ENCODE peak calls at places on chromosomes 2 and 18, in seven cellular contexts. W is COR-L47, G is NCI-H446 treated with DMSO at 0.1 percent for 48 hours, R is Right ventricle myocardium superior, J is nephron progenitor cell, S is sigmoid colon, Q is MV-4-11. B is an unnamed sample.

GRCh38 chr2:44268259-44268649 is 7.0 kb upstream of the SLC3A1 start:
- DNase-seq in W (no peak), J (no peak), Q (no peak), R (no peak), S (no peak), G (no peak), B (no peak)

GRCh38 chr18:60936101-60936500 is 397.1 kb upstream of the CDH20 start:
- DNase-seq in G (no peak), W (no peak), J (no peak), R (no peak), S (no peak), Q (no peak), B (no peak)

GRCh38 chr2:42089340-42089925 is 41.6 kb downstream of the PKDCC start:
- DNase-seq in Q (peak), J (peak), G (peak), R (peak), S (peak), W (peak), B (peak)

GRCh38 chr18:53541924-53542323 is 682.5 kb downstream of the MBD2 start:
- DNase-seq in R (no peak), S (no peak), W (no peak), G (no peak), Q (no peak), J (no peak), B (no peak)

GRCh38 chr18:69529151-69529550 is 128.5 kb downstream of the DOK6 start:
- DNase-seq in R (no peak), Q (no peak), S (no peak), W (no peak), G (no peak), J (no peak), B (no peak)

GRCh38 chr18:37535968-37536367 is 29.6 kb downstream of the CELF4 start:
- DNase-seq in W (no peak), J (no peak), R (no peak), Q (no peak), S (no peak), G (no peak), B (no peak)

GRCh38 chr18:49177812-49178211 is 227.0 kb upstream of the SMAD7 start:
- DNase-seq in G (no peak), W (no peak), S (no peak), J (no peak), R (no peak), Q (peak), B (no peak)

GRCh38 chr2:96083064-96083889 is 33.1 kb downstream of the ADRA2B start:
- DNase-seq in S (no peak), R (peak), W (no peak), J (no peak), Q (no peak), G (no peak), B (peak)

GRCh38 chr2:45606801-45607200 is 4.3 kb downstream of the SRBD1 start:
- DNase-seq in J (no peak), Q (no peak), R (no peak), W (no peak), G (no peak), S (no peak), B (no peak)

GRCh38 chr2:160034396-160034795 is 28.0 kb downstream of the PLA2R1 start:
- DNase-seq in J (no peak), S (no peak), W (no peak), R (no peak), Q (no peak), G (no peak), B (no peak)

GRCh38 chr2:105143467-105144127 is 97.9 kb upstream of the GPR45 start:
- DNase-seq in W (peak), Q (no peak), J (peak), G (no peak), S (no peak), R (no peak), B (no peak)

GRCh38 chr2:48268671-48269070 is 261.3 kb upstream of the STON1 start:
- DNase-seq in W (no peak), S (no peak), R (no peak), Q (no peak), G (no peak), J (no peak), B (no peak)

GRCh38 chr18:45046226-45046625 is 365.5 kb downstream of the SETBP1 start:
- DNase-seq in W (peak), G (peak), J (no peak), S (no peak), Q (no peak), R (no peak), B (no peak)

GRCh38 chr2:196088209-196088608 is 19.6 kb upstream of the DNAH7 start:
- DNase-seq in W (no peak), R (no peak), Q (peak), G (no peak), S (no peak), J (no peak), B (no peak)

GRCh38 chr18:54742654-54743053 is 85.6 kb upstream of the RAB27B start:
- DNase-seq in Q (no peak), J (no peak), S (peak), R (peak), G (no peak), W (no peak), B (peak)

GRCh38 chr2:64114063-64114911 is 29.9 kb downstream of the PELI1 start:
- DNase-seq in S (no peak), G (no peak), J (no peak), W (no peak), Q (peak), R (no peak), B (no peak)

GRCh38 chr18:45745817-45746461 is 22.0 kb downstream of the SLC14A1 start:
- DNase-seq in S (no peak), J (no peak), R (no peak), Q (no peak), W (no peak), G (no peak), B (no peak)

GRCh38 chr2:2795438-2796091 is 464.5 kb upstream of the MYT1L start:
- DNase-seq in S (no peak), Q (no peak), G (no peak), R (no peak), J (no peak), W (no peak), B (no peak)

GRCh38 chr2:217804786-217805678 is 197.8 kb downstream of the TNS1 start:
- DNase-seq in R (peak), G (no peak), W (no peak), J (no peak), S (peak), Q (peak), B (peak)

GRCh38 chr2:172329404-172330059 is 97.9 kb upstream of the ITGA6 start:
- DNase-seq in S (peak), W (no peak), R (peak), Q (no peak), G (no peak), J (no peak), B (peak)

GRCh38 chr2:166632616-166633015 is 138.6 kb upstream of the SCN7A start:
- DNase-seq in G (no peak), J (no peak), W (peak), Q (peak), S (no peak), R (no peak), B (no peak)

GRCh38 chr2:205650450-205650849 is 31.9 kb upstream of the NRP2 start:
- DNase-seq in Q (peak), G (no peak), J (no peak), W (no peak), S (no peak), R (no peak), B (no peak)

GRCh38 chr18:25456284-25456683 is 104.3 kb upstream of the ZNF521 start:
- DNase-seq in G (no peak), J (no peak), S (no peak), R (no peak), W (no peak), Q (no peak), B (no peak)

GRCh38 chr18:70384181-70384790 is 95.4 kb downstream of the SOCS6 start:
- DNase-seq in R (no peak), Q (no peak), G (no peak), J (no peak), W (no peak), S (no peak), B (no peak)

GRCh38 chr2:218344755-218345417 is 11.8 kb upstream of the CATIP start:
- DNase-seq in J (no peak), R (no peak), Q (no peak), S (no peak), W (no peak), G (no peak), B (peak)

GRCh38 chr2:28201711-28202180 is 190.9 kb upstream of the FOSL2 start:
- DNase-seq in J (no peak), R (no peak), Q (no peak), G (no peak), W (no peak), S (peak), B (no peak)

GRCh38 chr2:142974288-142975024 is 97.0 kb downstream of the KYNU start:
- DNase-seq in R (no peak), W (no peak), Q (no peak), J (no peak), S (no peak), G (no peak), B (no peak)

GRCh38 chr2:38750793-38751042 is 443 bp downstream of the SRSF7 start:
- DNase-seq in G (peak), S (peak), Q (peak), J (peak), W (peak), R (peak), B (peak)